ENCODE peak calls at places on chromosomes 5 and 9, in seven cellular contexts. K, N, O, Z, S, M and I are unnamed samples.

GRCh38 chr5:175922192-175922885 is 45.8 kb downstream of the THOC3 start:
- DNase-seq in K (peak), N (no peak), O (no peak), Z (peak), S (no peak), M (peak), I (peak)

GRCh38 chr5:180603076-180603591 is 11.8 kb upstream of the SCGB3A1 start:
- DNase-seq in K (no peak), N (peak), O (no peak), Z (no peak), S (no peak), M (peak), I (no peak)

GRCh38 chr5:1123418-1124147 is 11.7 kb upstream of the SLC12A7 start:
- DNase-seq in K (no peak), N (no peak), O (no peak), Z (no peak), S (no peak), M (no peak), I (no peak)

GRCh38 chr9:95313010-95313498 is 4.5 kb downstream of the FANCC start:
- DNase-seq in K (peak), N (peak), O (peak), Z (peak), S (peak), M (peak), I (peak)

GRCh38 chr5:177476531-177477233 is 3.2 kb upstream of the DBN1 start:
- DNase-seq in K (peak), N (no peak), O (no peak), Z (peak), S (no peak), M (peak), I (no peak)

GRCh38 chr5:130710596-130710995 is 454.5 kb downstream of the HINT1 start:
- DNase-seq in K (peak), N (no peak), O (no peak), Z (no peak), S (no peak), M (no peak), I (peak)

GRCh38 chr5:171242521-171242920 is 66.5 kb upstream of the TLX3 start:
- DNase-seq in K (peak), N (no peak), O (no peak), Z (no peak), S (no peak), M (no peak), I (no peak)

GRCh38 chr5:132056610-132057497 is 3.6 kb upstream of the IL3 start:
- DNase-seq in K (no peak), N (no peak), O (no peak), Z (no peak), S (no peak), M (peak), I (no peak)

GRCh38 chr9:75429531-75430454 is 341.5 kb downstream of the OSTF1 start:
- DNase-seq in K (no peak), N (no peak), O (no peak), Z (no peak), S (no peak), M (no peak), I (no peak)

GRCh38 chr9:136551401-136552116 is 5.7 kb upstream of the NOTCH1 start:
- DNase-seq in K (peak), N (peak), O (peak), Z (peak), S (peak), M (peak), I (peak)

GRCh38 chr5:149114403-149115312 is 26.6 kb upstream of the ABLIM3 start:
- DNase-seq in K (peak), N (no peak), O (peak), Z (peak), S (peak), M (peak), I (peak)

GRCh38 chr9:80842383-80842782 is 847.0 kb downstream of the TLE1 start:
- DNase-seq in K (peak), N (no peak), O (no peak), Z (no peak), S (no peak), M (peak), I (no peak)

GRCh38 chr5:180170810-180171567 is 38.0 kb downstream of the RASGEF1C start:
- DNase-seq in K (no peak), N (no peak), O (no peak), Z (no peak), S (no peak), M (peak), I (no peak)

GRCh38 chr5:36305571-36306326 is 4.0 kb upstream of the RANBP3L start:
- DNase-seq in K (peak), N (peak), O (peak), Z (peak), S (peak), M (no peak), I (peak)

GRCh38 chr9:134396258-134396742 is 70.0 kb downstream of the RXRA start:
- DNase-seq in K (no peak), N (no peak), O (no peak), Z (no peak), S (peak), M (no peak), I (no peak)

GRCh38 chr5:157657516-157657915 is 5.3 kb upstream of the SOX30 start:
- DNase-seq in K (no peak), N (no peak), O (no peak), Z (no peak), S (no peak), M (no peak), I (no peak)

GRCh38 chr5:73387630-73388370 is 60.8 kb downstream of the FOXD1 start:
- DNase-seq in K (no peak), N (no peak), O (no peak), Z (no peak), S (peak), M (peak), I (no peak)

GRCh38 chr9:122336189-122336588 is 34.6 kb upstream of the PTGS1 start:
- DNase-seq in K (no peak), N (no peak), O (no peak), Z (no peak), S (no peak), M (peak), I (no peak)

GRCh38 chr9:122338536-122338935 is 32.3 kb upstream of the PTGS1 start:
- DNase-seq in K (no peak), N (no peak), O (no peak), Z (no peak), S (no peak), M (peak), I (no peak)

GRCh38 chr9:122338989-122339388 is 31.8 kb upstream of the PTGS1 start:
- DNase-seq in K (no peak), N (no peak), O (no peak), Z (peak), S (no peak), M (peak), I (no peak)

GRCh38 chr9:122336836-122337560 is 33.8 kb upstream of the PTGS1 start:
- DNase-seq in K (no peak), N (no peak), O (no peak), Z (no peak), S (no peak), M (peak), I (no peak)

GRCh38 chr9:122337561-122337939 is 33.3 kb upstream of the PTGS1 start:
- DNase-seq in K (no peak), N (no peak), O (no peak), Z (no peak), S (no peak), M (no peak), I (no peak)
- TF ChIP-seq CTCF in K (no peak), N (no peak), O (no peak), Z (no peak), S (no peak), M (no peak), I (no peak)

DNA sequence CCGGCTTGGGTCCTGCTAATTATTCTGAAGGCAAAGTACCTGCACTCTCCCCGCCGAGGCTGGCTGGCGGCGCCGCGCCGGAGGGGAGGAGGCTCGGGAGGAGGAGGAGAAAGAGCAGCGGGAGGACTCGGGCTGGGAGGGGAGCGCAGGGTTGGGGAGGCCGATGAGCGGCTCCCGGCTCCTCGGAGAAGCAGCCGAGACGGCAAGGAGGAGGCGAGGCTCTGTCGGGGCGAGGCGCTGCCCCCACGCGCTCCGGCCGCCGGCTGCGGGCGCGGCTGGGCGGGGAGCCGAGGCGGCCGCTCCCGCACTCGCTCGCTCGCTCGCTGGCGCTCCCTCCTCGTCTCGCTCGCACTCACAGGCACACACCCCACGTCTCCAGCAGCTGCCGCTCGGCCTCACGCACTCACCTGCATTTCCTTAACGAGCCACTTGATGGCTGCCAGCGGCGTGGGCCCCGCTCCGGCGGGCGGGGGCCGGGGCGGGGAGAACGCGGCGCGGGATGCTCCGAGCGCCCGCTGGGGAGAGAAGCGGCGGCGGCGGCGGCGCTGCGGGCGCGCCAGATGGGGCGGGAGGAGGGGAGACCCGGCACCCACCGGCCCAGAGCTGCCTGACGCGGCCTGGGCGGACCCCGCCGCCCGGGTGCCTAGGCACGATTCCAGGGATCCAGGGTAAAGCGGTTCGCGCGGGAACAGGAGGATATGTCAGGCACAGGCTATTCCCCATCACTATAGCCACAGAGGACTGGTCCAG is at the start of gene PTPRD:
- DNase-seq in K (peak), N (no peak), O (peak), Z (peak), S (no peak), M (peak), I (peak)
- TF ChIP-seq CTCF in K (no peak), N (no peak), O (no peak), Z (no peak), S (no peak), M (no peak), I (peak)

GRCh38 chr9:22009563-22009867 is 410 bp upstream of the CDKN2B start:
- DNase-seq in K (no peak), N (no peak), O (no peak), Z (no peak), S (no peak), M (no peak), I (no peak)
- TF ChIP-seq CTCF in K (no peak), N (no peak), O (no peak), Z (peak), S (no peak), M (peak), I (no peak)

GRCh38 chr5:87780831-87781760 is 368.4 kb upstream of the CCNH start:
- DNase-seq in K (peak), N (peak), O (peak), Z (peak), S (peak), M (peak), I (peak)

GRCh38 chr5:87787640-87788039 is 374.9 kb upstream of the CCNH start:
- DNase-seq in K (no peak), N (no peak), O (no peak), Z (no peak), S (no peak), M (no peak), I (no peak)

GRCh38 chr5:87784869-87785268 is 372.1 kb upstream of the CCNH start:
- DNase-seq in K (no peak), N (no peak), O (no peak), Z (no peak), S (no peak), M (no peak), I (no peak)
- TF ChIP-seq CTCF in K (no peak), N (no peak), O (no peak), Z (no peak), S (no peak), M (no peak), I (no peak)

GRCh38 chr9:22228542-22228941 is 218.1 kb upstream of the DMRTA1 start:
- DNase-seq in K (no peak), N (no peak), O (no peak), Z (peak), S (no peak), M (no peak), I (no peak)
- TF ChIP-seq CTCF in K (peak), N (no peak), O (peak), Z (peak), S (no peak), M (peak), I (no peak)

GRCh38 chr5:142108432-142109355 is at the start of gene NDFIP1:
- DNase-seq in K (peak), N (peak), O (peak), Z (peak), S (peak), M (peak), I (peak)
- TF ChIP-seq CTCF in K (no peak), N (no peak), O (no peak), Z (no peak), S (no peak), M (no peak), I (no peak)